ENCODE peak calls at places on chromosomes 6 and 20, in eight cellular contexts. Y is tibial artery, Q is epithelial cell of esophagus, N is cardiac fibroblast, G is psoas muscle, X is fibroblast of lung, T is GM10248, Z is colonic mucosa. J is an unnamed sample.
A peak's percentile ranks its signal among the peaks of the same experiment; 100 is the strongest.

GRCh38 chr20:38337561-38338140 is 8.6 kb upstream of the LBP start:
- DNase-seq in Y (no peak), Q (peak; percentile 42), N (peak; percentile 35), G (peak; percentile 53), X (no peak), T (no peak), Z (peak; percentile 38), J (no peak)

GRCh38 chr6:109595998-109596397 is 95.0 kb downstream of the AK9 start:
- DNase-seq in Y (no peak), Q (peak; percentile 52), N (peak; percentile 62), G (no peak), X (peak; percentile 36), T (peak; percentile 31), Z (no peak), J (no peak)

GRCh38 chr6:106446287-106446885 is 85.9 kb downstream of the CRYBG1 start:
- DNase-seq in Y (no peak), Q (no peak), N (peak; percentile 42), G (no peak), X (no peak), T (peak; percentile 20), Z (no peak), J (no peak)

GRCh38 chr6:156948807-156949206 is 171.6 kb downstream of the ARID1B start:
- DNase-seq in Y (no peak), Q (peak; percentile 92), N (peak; percentile 88), G (no peak), X (peak; percentile 97), T (no peak), Z (no peak), J (no peak)

GRCh38 chr20:47703748-47704147 is 81.5 kb downstream of the SULF2 start:
- DNase-seq in Y (no peak), Q (no peak), N (peak; percentile 29), G (no peak), X (peak; percentile 55), T (no peak), Z (no peak), J (no peak)

GRCh38 chr6:35078896-35079295 is 62.2 kb downstream of the TCP11 start:
- DNase-seq in Y (peak; percentile 17), Q (no peak), N (no peak), G (no peak), X (no peak), T (no peak), Z (no peak), J (no peak)

GRCh38 chr6:33886673-33887144 is 82.9 kb upstream of the MLN start:
- DNase-seq in Y (peak; percentile 30), Q (peak; percentile 31), N (peak; percentile 82), G (peak; percentile 68), X (peak; percentile 38), T (no peak), Z (peak; percentile 50), J (no peak)

GRCh38 chr6:89350281-89351037 is 2.1 kb downstream of the UBE2J1 start:
- DNase-seq in Y (no peak), Q (no peak), N (peak; percentile 58), G (no peak), X (peak; percentile 65), T (peak; percentile 48), Z (no peak), J (no peak)

GRCh38 chr20:43238833-43239232 is 49.1 kb upstream of the PTPRT start:
- DNase-seq in Y (no peak), Q (no peak), N (no peak), G (no peak), X (no peak), T (no peak), Z (no peak), J (no peak)

GRCh38 chr6:56450882-56451739 is 191.6 kb downstream of the DST start:
- DNase-seq in Y (peak; percentile 52), Q (no peak), N (peak; percentile 72), G (peak; percentile 70), X (peak; percentile 51), T (no peak), Z (peak; percentile 23), J (no peak)

GRCh38 chr6:159778131-159778530 is 11.3 kb downstream of the TCP1 start:
- DNase-seq in Y (no peak), Q (no peak), N (no peak), G (no peak), X (no peak), T (no peak), Z (no peak), J (no peak)

GRCh38 chr6:142373268-142374089 is 71.7 kb downstream of the ADGRG6 start:
- DNase-seq in Y (no peak), Q (no peak), N (peak; percentile 33), G (no peak), X (no peak), T (no peak), Z (no peak), J (no peak)

GRCh38 chr6:33313709-33314514 is at the start of gene TAPBP:
- DNase-seq in Y (peak; percentile 60), Q (peak; percentile 67), N (peak; percentile 72), G (peak; percentile 76), X (peak; percentile 56), T (peak; percentile 90), Z (peak; percentile 76), J (peak; percentile 78)

GRCh38 chr6:159169193-159169555 is at the start of gene FNDC1:
- DNase-seq in Y (no peak), Q (no peak), N (no peak), G (peak; percentile 55), X (no peak), T (peak; percentile 82), Z (peak; percentile 37), J (peak; percentile 74)

GRCh38 chr6:37244430-37245310 is 12.9 kb upstream of the TBC1D22B start:
- DNase-seq in Y (peak; percentile 91), Q (peak; percentile 100), N (peak; percentile 100), G (peak; percentile 73), X (peak; percentile 100), T (no peak), Z (peak; percentile 77), J (no peak)

GRCh38 chr20:59603727-59604608 is at the start of gene PHACTR3:
- DNase-seq in Y (no peak), Q (no peak), N (no peak), G (no peak), X (no peak), T (no peak), Z (no peak), J (no peak)

GRCh38 chr6:4472953-4473642 is 303.1 kb upstream of the CDYL start:
- DNase-seq in Y (no peak), Q (no peak), N (no peak), G (no peak), X (no peak), T (no peak), Z (no peak), J (no peak)

GRCh38 chr6:29828471-29828797 is 809 bp downstream of the HLA-G start:
- DNase-seq in Y (no peak), Q (peak; percentile 11), N (no peak), G (no peak), X (no peak), T (no peak), Z (peak; percentile 65), J (no peak)

GRCh38 chr20:49348563-49348962 is 70.7 kb upstream of the ZNFX1 start:
- DNase-seq in Y (no peak), Q (no peak), N (no peak), G (no peak), X (no peak), T (no peak), Z (no peak), J (no peak)

DNA sequence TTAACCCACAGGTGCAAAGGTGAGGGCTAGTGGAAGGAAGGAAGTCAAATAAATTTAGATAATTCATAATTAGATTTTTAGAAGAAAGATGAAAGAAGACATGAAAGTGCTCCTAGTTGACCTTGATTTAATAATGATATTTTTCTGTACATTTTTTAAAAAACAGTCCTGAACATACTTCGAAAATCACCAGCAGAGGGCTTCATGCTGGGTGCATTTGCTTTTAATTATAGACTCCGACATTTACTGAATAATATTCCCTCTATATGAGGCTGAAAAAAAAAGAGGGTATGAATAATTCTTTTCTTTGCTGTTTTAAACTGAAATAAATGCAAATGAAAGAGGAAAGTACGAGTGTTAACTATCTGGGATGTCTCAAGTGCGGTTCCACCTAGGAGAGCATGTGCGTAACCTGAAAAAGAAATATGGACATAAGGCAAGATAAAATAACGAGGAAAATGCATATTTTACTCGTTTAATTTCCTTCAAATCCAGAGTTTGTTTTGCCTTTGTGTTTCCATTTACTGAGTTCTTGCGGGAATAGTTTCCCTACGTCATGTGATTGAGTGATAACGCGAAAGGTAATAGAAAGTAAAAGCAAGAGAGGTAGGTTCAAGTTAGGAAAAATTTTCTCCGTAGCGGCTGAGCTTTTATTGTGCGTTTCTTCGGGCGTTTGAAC is 3.1 kb upstream of the TFAP2B start:
- DNase-seq in Y (no peak), Q (peak; percentile 22), N (peak; percentile 33), G (no peak), X (peak; percentile 1), T (no peak), Z (no peak), J (no peak)
- TF ChIP-seq CTCF in Y (no peak), Q (peak; percentile 44), N (peak; percentile 40), G (no peak), X (peak; percentile 58), T (peak; percentile 13), Z (no peak), J (no peak)

DNA sequence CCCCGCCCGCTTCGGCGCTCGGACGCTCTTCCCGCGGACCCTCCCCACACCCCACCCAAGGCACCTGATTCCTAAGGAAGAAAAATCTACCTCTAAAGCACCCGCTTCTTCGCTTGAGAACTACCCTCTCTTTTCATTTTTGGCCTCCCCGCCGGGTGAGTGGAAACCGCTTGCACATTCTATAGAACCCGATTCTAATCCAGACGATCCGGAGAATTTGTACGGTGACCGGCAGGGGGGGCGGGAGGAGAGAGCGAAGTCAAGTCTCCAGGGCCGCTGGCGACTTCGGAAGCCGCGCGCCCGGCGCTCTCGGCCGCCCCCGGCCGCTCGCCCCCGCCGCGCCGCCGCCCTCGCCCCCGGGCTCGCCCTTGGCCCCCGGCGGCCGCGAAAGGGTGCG is at the start of gene RBM24:
- DNase-seq in Y (peak; percentile 64), Q (peak; percentile 77), N (peak; percentile 66), G (peak; percentile 74), X (peak; percentile 80), T (peak; percentile 20), Z (peak; percentile 86), J (no peak)
- TF ChIP-seq CTCF in Y (no peak), Q (peak; percentile 36), N (peak; percentile 39), G (no peak), X (peak; percentile 38), T (no peak), Z (no peak), J (no peak)

GRCh38 chr6:140101367-140101766 is 726.9 kb upstream of the CITED2 start:
- DNase-seq in Y (no peak), Q (no peak), N (no peak), G (no peak), X (peak; percentile 43), T (no peak), Z (no peak), J (no peak)

GRCh38 chr6:140101818-140102217 is 727.4 kb upstream of the CITED2 start:
- DNase-seq in Y (no peak), Q (no peak), N (no peak), G (no peak), X (no peak), T (no peak), Z (no peak), J (no peak)

GRCh38 chr6:140107216-140107615 is 732.8 kb upstream of the CITED2 start:
- DNase-seq in Y (no peak), Q (no peak), N (no peak), G (no peak), X (no peak), T (no peak), Z (no peak), J (no peak)

GRCh38 chr6:140105857-140106256 is 731.4 kb upstream of the CITED2 start:
- DNase-seq in Y (no peak), Q (peak; percentile 20), N (peak; percentile 50), G (no peak), X (peak; percentile 2), T (no peak), Z (no peak), J (no peak)
- TF ChIP-seq CTCF in Y (peak; percentile 28), Q (peak; percentile 49), N (peak; percentile 33), G (peak; percentile 18), X (peak; percentile 40), T (no peak), Z (peak; percentile 26), J (no peak)

GRCh38 chr6:119333707-119334295 is 15.8 kb downstream of the MAN1A1 start:
- DNase-seq in Y (no peak), Q (peak; percentile 59), N (no peak), G (no peak), X (no peak), T (peak; percentile 26), Z (no peak), J (no peak)
- TF ChIP-seq CTCF in Y (peak; percentile 29), Q (peak; percentile 69), N (peak; percentile 30), G (no peak), X (peak; percentile 29), T (peak; percentile 47), Z (peak; percentile 48), J (no peak)